ENCODE peak calls at places on chromosome 3, in seven cellular contexts. Q is IMR-90, I is trophoblast cell, H is neuronal stem cell, K is mesendoderm, U is H1, T is mesenchymal stem cell. V is an unnamed sample.
A peak's percentile ranks its signal among the peaks of the same experiment; 100 is the strongest.

GRCh38 chr3:107271787-107272387 is 105.4 kb upstream of the CCDC54 start:
- DNase-seq in Q (peak; percentile 61), I (no peak), H (no peak), K (peak; percentile 55), U (no peak), T (peak; percentile 60), V (no peak)

GRCh38 chr3:48655586-48655985 is 7.1 kb downstream of the CELSR3 start:
- DNase-seq in Q (no peak), I (no peak), H (no peak), K (no peak), U (no peak), T (no peak), V (no peak)

GRCh38 chr3:137692803-137693431 is 71.2 kb upstream of the SOX14 start:
- DNase-seq in Q (no peak), I (peak; percentile 53), H (peak; percentile 45), K (peak; percentile 77), U (peak; percentile 57), T (no peak), V (peak; percentile 79)

GRCh38 chr3:136197159-136197715 is 1.1 kb upstream of the MSL2 start:
- DNase-seq in Q (no peak), I (no peak), H (no peak), K (no peak), U (no peak), T (no peak), V (no peak)

GRCh38 chr3:122793568-122794416 is at the start of gene HSPBAP1:
- DNase-seq in Q (peak; percentile 91), I (peak; percentile 95), H (peak; percentile 86), K (peak; percentile 98), U (peak; percentile 94), T (peak; percentile 96), V (peak; percentile 96)

GRCh38 chr3:129005526-129006303 is 4.6 kb downstream of the EFCC1 start:
- DNase-seq in Q (peak; percentile 65), I (no peak), H (no peak), K (no peak), U (no peak), T (peak; percentile 47), V (no peak)

GRCh38 chr3:129975332-129976090 is 991 bp downstream of the TRH start:
- DNase-seq in Q (no peak), I (no peak), H (no peak), K (peak; percentile 46), U (no peak), T (no peak), V (peak; percentile 70)

GRCh38 chr3:41125258-41125657 is 74.0 kb upstream of the CTNNB1 start:
- DNase-seq in Q (no peak), I (no peak), H (no peak), K (no peak), U (no peak), T (no peak), V (no peak)

GRCh38 chr3:10327592-10327991 is 6.7 kb upstream of the SEC13 start:
- DNase-seq in Q (no peak), I (no peak), H (no peak), K (no peak), U (no peak), T (no peak), V (no peak)

GRCh38 chr3:12629560-12629959 is 34.4 kb downstream of the RAF1 start:
- DNase-seq in Q (peak; percentile 59), I (peak; percentile 20), H (no peak), K (no peak), U (no peak), T (peak; percentile 29), V (no peak)

GRCh38 chr3:136187868-136188267 is 8.3 kb downstream of the MSL2 start:
- DNase-seq in Q (no peak), I (no peak), H (no peak), K (no peak), U (no peak), T (no peak), V (no peak)

GRCh38 chr3:34687671-34688070 is 889.2 kb downstream of the PDCD6IP start:
- DNase-seq in Q (no peak), I (no peak), H (no peak), K (no peak), U (no peak), T (no peak), V (no peak)

GRCh38 chr3:53859178-53859577 is 12.8 kb downstream of the IL17RB start:
- DNase-seq in Q (no peak), I (no peak), H (no peak), K (no peak), U (no peak), T (no peak), V (no peak)

GRCh38 chr3:123584284-123584987 is 417 bp downstream of the HACD2 start:
- DNase-seq in Q (no peak), I (peak; percentile 54), H (no peak), K (no peak), U (no peak), T (peak; percentile 32), V (no peak)

GRCh38 chr3:47865192-47865591 is 62.3 kb downstream of the DHX30 start:
- DNase-seq in Q (no peak), I (no peak), H (no peak), K (peak; percentile 62), U (no peak), T (peak; percentile 26), V (no peak)

GRCh38 chr3:141959921-141960554 is 83.6 kb downstream of the ATP1B3 start:
- DNase-seq in Q (peak; percentile 78), I (no peak), H (no peak), K (no peak), U (no peak), T (peak; percentile 75), V (no peak)

GRCh38 chr3:36142746-36143145 is 237.6 kb upstream of the STAC start:
- DNase-seq in Q (no peak), I (no peak), H (no peak), K (no peak), U (no peak), T (no peak), V (no peak)

GRCh38 chr3:48436477-48436787 is 3.5 kb downstream of the CCDC51 start:
- DNase-seq in Q (no peak), I (no peak), H (no peak), K (no peak), U (no peak), T (no peak), V (no peak)

GRCh38 chr3:71173421-71173975 is 410.0 kb downstream of the FOXP1 start:
- DNase-seq in Q (peak; percentile 83), I (peak; percentile 88), H (no peak), K (peak; percentile 71), U (no peak), T (peak; percentile 79), V (no peak)

GRCh38 chr3:157374931-157375330 is 61.7 kb upstream of the PTX3 start:
- DNase-seq in Q (no peak), I (no peak), H (no peak), K (no peak), U (no peak), T (no peak), V (no peak)
- H4K8ac ChIP-seq in Q (no peak overlapping the region), I (no peak overlapping the region), H (no peak overlapping the region), K (no peak overlapping the region), U (no peak overlapping the region), T (no peak overlapping the region), V (no peak overlapping the region)

GRCh38 chr3:161455962-161456361 is 40.6 kb upstream of the OTOL1 start:
- DNase-seq in Q (no peak), I (no peak), H (no peak), K (no peak), U (no peak), T (no peak), V (no peak)

GRCh38 chr3:161449784-161450183 is 46.8 kb upstream of the OTOL1 start:
- DNase-seq in Q (no peak), I (no peak), H (no peak), K (no peak), U (no peak), T (no peak), V (no peak)

GRCh38 chr3:161454615-161455014 is 42.0 kb upstream of the OTOL1 start:
- DNase-seq in Q (no peak), I (no peak), H (peak; percentile 76), K (no peak), U (no peak), T (peak; percentile 7), V (no peak)

DNA sequence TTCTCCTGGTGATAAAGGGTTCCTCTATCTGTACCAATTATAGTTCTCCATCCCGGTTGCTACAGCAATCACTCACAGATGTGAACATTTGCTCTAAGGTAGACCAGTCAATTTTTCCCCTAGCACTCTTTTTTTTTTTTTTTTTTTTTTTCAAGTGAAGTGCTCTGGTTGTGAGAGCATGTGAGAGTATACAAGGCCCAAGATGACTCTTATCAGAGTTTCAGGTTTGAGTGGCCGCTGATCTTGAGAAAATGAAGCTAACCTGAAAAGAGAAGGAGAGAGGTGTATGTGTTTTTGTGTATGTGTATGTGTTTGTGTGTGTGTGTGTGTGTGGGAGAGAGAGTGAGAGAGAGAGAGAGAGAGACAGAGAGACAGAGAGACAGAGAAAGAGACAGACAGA is 44.4 kb upstream of the OTOL1 start:
- DNase-seq in Q (no peak), I (no peak), H (no peak), K (no peak), U (no peak), T (no peak), V (no peak)
- H4K8ac ChIP-seq in Q (no peak overlapping the region), I (no peak overlapping the region), H (no peak overlapping the region), K (no peak overlapping the region), U (no peak overlapping the region), T (no peak overlapping the region), V (no peak overlapping the region)

DNA sequence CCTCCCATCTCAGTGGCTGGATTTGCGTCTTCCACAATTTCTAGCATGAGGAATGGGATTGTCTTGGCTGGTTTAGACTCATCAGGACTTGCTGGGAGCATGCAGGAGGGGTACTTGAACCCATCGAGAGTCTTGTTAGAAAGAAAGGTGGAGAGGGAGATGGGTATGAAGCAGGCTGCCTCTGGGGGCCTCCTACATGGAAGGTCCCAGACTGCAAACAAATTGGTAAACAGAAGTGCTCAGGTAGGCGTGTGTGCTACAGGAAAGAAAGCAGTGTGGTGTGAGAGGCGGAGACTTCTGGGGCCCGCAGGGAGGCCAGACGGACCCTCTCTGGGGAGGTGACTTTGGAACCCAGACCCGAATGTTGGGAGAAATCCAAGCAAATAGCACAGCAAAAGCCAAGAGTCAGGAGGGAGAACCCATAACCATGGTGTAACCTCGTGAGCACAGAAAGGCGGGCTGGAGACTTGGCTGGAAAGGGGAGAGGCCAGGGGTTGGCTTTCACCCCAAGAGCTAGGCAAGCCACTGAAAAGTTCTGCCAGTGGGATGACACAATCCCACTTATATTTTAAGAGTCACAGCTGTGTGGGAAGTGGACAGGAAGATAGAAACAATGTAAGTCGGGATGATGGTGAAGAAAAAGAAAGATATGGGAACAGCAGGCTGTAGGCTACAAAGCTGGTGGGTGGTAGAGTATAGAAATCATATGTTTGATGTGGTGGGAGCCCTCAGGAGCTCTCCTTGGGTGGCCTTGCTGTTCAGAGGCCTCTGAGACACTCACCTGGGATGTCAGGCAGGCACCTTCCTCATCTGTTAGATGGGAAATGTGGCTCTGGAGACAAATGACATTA is 130.1 kb upstream of the PRR20G start:
- DNase-seq in Q (no peak), I (no peak), H (no peak), K (no peak), U (no peak), T (no peak), V (peak; percentile 22)
- H4K8ac ChIP-seq in Q (no peak overlapping the region), I (no peak overlapping the region), H (no peak overlapping the region), K (no peak overlapping the region), U (no peak overlapping the region), T (no peak overlapping the region), V (no peak overlapping the region)

GRCh38 chr3:18888370-18888769 is 259.9 kb upstream of the KCNH8 start:
- DNase-seq in Q (no peak), I (no peak), H (no peak), K (peak; percentile 5), U (no peak), T (no peak), V (no peak)

GRCh38 chr3:18885612-18886011 is 262.7 kb upstream of the KCNH8 start:
- DNase-seq in Q (no peak), I (no peak), H (no peak), K (no peak), U (no peak), T (no peak), V (no peak)

GRCh38 chr3:18883553-18883952 is 264.8 kb upstream of the KCNH8 start:
- DNase-seq in Q (no peak), I (no peak), H (no peak), K (no peak), U (no peak), T (no peak), V (no peak)
- H4K8ac ChIP-seq in Q (no peak overlapping the region), I (no peak overlapping the region), H (no peak overlapping the region), K (no peak overlapping the region), U (no peak overlapping the region), T (no peak overlapping the region), V (no peak overlapping the region)